ENCODE peak calls at places on chromosomes 5 and 9, in six cellular contexts. B is spleen, K is tibial artery, U is fibroblast of lung, F is left ventricle myocardium inferior, H is heart left ventricle. I is an unnamed sample. For H3K4me1, the result is how much of the 10 kb centered on the place peaks cover.

GRCh38 chr9:100731038-100731556 is 153.2 kb downstream of the CAVIN4 start:
- DNase-seq in B (no peak), F (no peak), K (no peak), U (no peak), H (no peak), I (no peak)

GRCh38 chr9:16236326-16236725 is 634.1 kb downstream of the BNC2 start:
- DNase-seq in H (no peak), U (peak), F (no peak), B (no peak), K (no peak), I (no peak)

GRCh38 chr5:143592648-143593047 is 189.2 kb upstream of the NR3C1 start:
- DNase-seq in B (no peak), U (no peak), H (no peak), F (no peak), K (no peak), I (no peak)

GRCh38 chr5:36090033-36090432 is 23.4 kb upstream of the UGT3A2 start:
- DNase-seq in U (peak), B (no peak), H (no peak), K (no peak), F (no peak), I (no peak)

GRCh38 chr5:168947212-168947868 is 353.6 kb downstream of the SLIT3 start:
- DNase-seq in U (peak), F (peak), B (no peak), H (peak), K (no peak), I (no peak)

GRCh38 chr5:58080573-58080972 is 379.3 kb downstream of the PLK2 start:
- DNase-seq in B (no peak), H (no peak), K (no peak), U (peak), F (no peak), I (no peak)

GRCh38 chr5:71537681-71538080 is 49.5 kb upstream of the MCCC2 start:
- DNase-seq in H (no peak), K (no peak), F (no peak), B (no peak), U (peak), I (no peak)

GRCh38 chr5:21802869-21803490 is 1050.2 kb downstream of the CDH12 start:
- DNase-seq in F (no peak), H (no peak), B (no peak), U (peak), K (no peak), I (no peak)

GRCh38 chr9:123771690-123772089 is 158.2 kb downstream of the DENND1A start:
- DNase-seq in H (no peak), F (no peak), U (no peak), K (no peak), B (no peak), I (no peak)

GRCh38 chr5:181215997-181216982 is 6.8 kb upstream of the TRIM41 start:
- DNase-seq in H (no peak), U (no peak), K (no peak), F (no peak), B (no peak), I (no peak)

GRCh38 chr9:17802249-17802857 is 223.5 kb downstream of the SH3GL2 start:
- DNase-seq in K (no peak), H (no peak), U (peak), B (no peak), F (no peak), I (no peak)

GRCh38 chr5:113204525-113205161 is 228.0 kb downstream of the DCP2 start:
- DNase-seq in F (peak), K (peak), U (peak), H (peak), B (no peak), I (peak)

GRCh38 chr5:14182761-14183160 is 39.6 kb downstream of the TRIO start:
- DNase-seq in B (no peak), F (no peak), H (no peak), U (no peak), K (no peak), I (no peak)

GRCh38 chr5:14181299-14181968 is 38.3 kb downstream of the TRIO start:
- DNase-seq in K (no peak), H (no peak), F (no peak), U (no peak), B (no peak), I (no peak)

GRCh38 chr5:14178671-14179211 is 35.6 kb downstream of the TRIO start:
- DNase-seq in H (no peak), K (no peak), U (peak), B (no peak), F (no peak), I (no peak)

GRCh38 chr5:14179446-14179845 is 36.3 kb downstream of the TRIO start:
- DNase-seq in K (no peak), F (no peak), U (peak), H (no peak), B (no peak), I (no peak)

DNA sequence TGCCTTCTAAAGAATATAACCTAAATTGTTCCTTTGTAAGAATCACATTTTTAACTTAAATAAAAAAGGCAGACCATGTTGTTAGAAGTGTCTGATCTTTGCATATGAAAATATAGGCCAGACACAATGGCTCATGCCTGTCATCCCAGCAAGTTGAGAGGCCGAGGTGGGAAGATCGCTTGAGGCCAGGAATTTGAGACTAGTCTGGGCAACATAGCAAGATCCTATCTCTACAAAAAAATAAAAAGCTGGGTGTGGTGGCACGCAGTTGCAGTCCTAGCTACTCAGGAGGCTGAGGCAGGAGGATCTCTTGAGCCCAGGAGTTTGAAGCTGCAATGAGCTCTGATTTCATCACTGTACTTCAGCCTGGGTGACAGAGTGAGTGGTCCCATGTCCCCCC is 37.3 kb downstream of the TRIO start:
- DNase-seq in U (no peak), B (no peak), F (no peak), H (no peak), K (no peak), I (no peak)
- H3K4me1 ChIP-seq in U (under half), B (under half), F (half or more), H (under half), K (under half), I (half or more)

GRCh38 chr5:177555228-177555627 is 865 bp upstream of the FAM193B start:
- DNase-seq in F (no peak), H (no peak), K (no peak), U (no peak), B (no peak), I (no peak)
- H3K4me3 ChIP-seq in F (peak), H (peak), K (peak), U (no peak), B (peak), I (peak)

GRCh38 chr9:98249774-98250173 is 5.7 kb downstream of the TBC1D2 start:
- DNase-seq in K (no peak), B (no peak), H (no peak), U (no peak), F (no peak), I (no peak)

GRCh38 chr9:98253563-98253962 is 1.9 kb downstream of the TBC1D2 start:
- DNase-seq in B (no peak), K (no peak), F (no peak), H (no peak), U (no peak), I (no peak)

GRCh38 chr9:98254236-98255063 is 999 bp downstream of the TBC1D2 start:
- DNase-seq in U (no peak), K (no peak), F (no peak), B (no peak), H (no peak), I (no peak)

GRCh38 chr9:98248737-98249474 is 6.5 kb downstream of the TBC1D2 start:
- DNase-seq in H (peak), U (peak), F (peak), B (peak), K (peak), I (peak)

DNA sequence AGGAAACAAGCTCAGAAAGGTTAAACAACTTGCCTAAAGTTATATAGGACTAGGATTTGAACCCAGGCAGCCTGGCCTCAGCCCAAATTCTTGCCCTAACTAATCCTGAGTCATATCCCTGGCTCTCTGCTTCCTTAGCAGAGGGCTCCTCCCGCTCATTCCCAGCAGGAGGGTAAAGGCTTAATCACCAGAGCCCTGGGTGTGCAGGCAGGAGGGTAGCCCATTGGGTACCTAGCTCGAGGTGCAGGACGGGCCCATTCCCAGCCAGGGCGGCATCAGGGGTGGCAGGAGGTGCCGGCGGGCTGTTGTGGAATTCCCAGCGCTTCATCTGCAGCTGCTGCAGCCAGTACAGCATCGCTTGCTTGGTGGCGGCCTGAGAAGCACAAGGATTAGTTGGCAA is 3.9 kb downstream of the TBC1D2 start:
- DNase-seq in B (no peak), F (no peak), H (peak), K (no peak), U (peak), I (no peak)
- H3K4me1 ChIP-seq in B (under half), F (half or more), H (under half), K (under half), U (under half), I (under half)

GRCh38 chr5:16081376-16081775 is 98.2 kb downstream of the MARCHF11 start:
- DNase-seq in K (no peak), F (no peak), H (peak), U (no peak), B (no peak), I (no peak)
- H3K4me3 ChIP-seq in K (no peak), F (no peak), H (no peak), U (no peak), B (no peak), I (no peak)

DNA sequence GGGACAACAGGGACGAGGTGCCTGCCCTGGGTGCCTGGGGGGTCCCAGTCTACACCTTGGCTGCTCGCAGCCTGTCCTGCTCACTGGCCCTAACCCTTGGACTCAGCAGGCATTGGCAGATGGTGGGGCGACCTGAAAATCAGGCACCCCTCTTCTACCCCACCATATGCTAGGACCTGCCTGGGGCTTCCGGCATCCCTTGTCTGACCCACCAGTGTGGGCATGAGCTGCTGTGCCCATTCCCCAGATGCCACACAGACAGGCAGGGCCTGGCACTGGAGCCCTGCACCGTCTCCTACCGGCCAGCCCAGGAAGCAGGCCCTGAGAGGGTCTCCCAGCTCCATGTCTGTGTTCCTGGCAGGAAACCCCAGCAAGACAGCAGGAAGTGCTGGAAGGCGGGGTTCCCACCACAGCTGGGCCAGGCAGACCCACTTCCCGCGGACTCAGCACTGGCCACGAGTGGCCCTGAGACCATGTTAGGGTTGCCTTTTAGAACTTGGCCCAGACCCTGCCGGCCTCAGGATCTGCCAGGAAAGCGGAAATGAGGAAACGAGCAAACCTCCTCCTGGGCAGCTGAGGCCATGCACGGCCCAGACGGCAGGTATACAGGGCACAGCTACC is 3.1 kb downstream of the NINJ1 start:
- DNase-seq in U (no peak), B (peak), F (peak), K (peak), H (peak), I (peak)
- H3K4me1 ChIP-seq in U (under half), B (half or more), F (half or more), K (half or more), H (under half), I (half or more)

I was measured in psoas muscle.